ENCODE peak calls at places on chromosomes 16 and 17, in nine cellular contexts. One of them, this sample, is unnamed.

GRCh38 chr17:76232342-76232741 is 8.0 kb downstream of the RNF157 start:
- DNase-seq in GM13976: no peak
- DNase-seq in adrenal gland: no peak
- DNase-seq in GM12878: no peak
- DNase-seq in RKO: peak; percentile 56
- DNase-seq in heart right ventricle: no peak
- DNase-seq in psoas muscle: no peak
- DNase-seq in amniotic stem cell: no peak
- DNase-seq in mammary epithelial cell: peak; percentile 27
- DNase-seq in this sample: peak; percentile 58

GRCh38 chr17:71188811-71189492 is 931.9 kb upstream of the SOX9 start:
- DNase-seq in RKO: peak; percentile 19
- DNase-seq in amniotic stem cell: no peak
- DNase-seq in mammary epithelial cell: peak; percentile 90
- DNase-seq in psoas muscle: no peak
- DNase-seq in GM13976: no peak
- DNase-seq in GM12878: no peak
- DNase-seq in heart right ventricle: no peak
- DNase-seq in adrenal gland: no peak
- DNase-seq in this sample: peak; percentile 46

GRCh38 chr16:71540-72341 is 690 bp downstream of the RHBDF1 start:
- DNase-seq in RKO: peak; percentile 85
- DNase-seq in amniotic stem cell: peak; percentile 62
- DNase-seq in adrenal gland: peak; percentile 59
- DNase-seq in psoas muscle: peak; percentile 81
- DNase-seq in GM13976: no peak
- DNase-seq in mammary epithelial cell: peak; percentile 90
- DNase-seq in GM12878: no peak
- DNase-seq in heart right ventricle: peak; percentile 62
- DNase-seq in this sample: peak; percentile 47

GRCh38 chr17:1511756-1512321 is 4.6 kb downstream of the INPP5K start:
- DNase-seq in amniotic stem cell: no peak
- DNase-seq in adrenal gland: no peak
- DNase-seq in psoas muscle: no peak
- DNase-seq in heart right ventricle: no peak
- DNase-seq in mammary epithelial cell: peak; percentile 54
- DNase-seq in GM12878: no peak
- DNase-seq in GM13976: no peak
- DNase-seq in RKO: no peak
- DNase-seq in this sample: peak; percentile 82

GRCh38 chr16:47888142-47888541 is 267.7 kb downstream of the ABCC12 start:
- DNase-seq in psoas muscle: no peak
- DNase-seq in heart right ventricle: no peak
- DNase-seq in RKO: peak; percentile 2
- DNase-seq in amniotic stem cell: peak; percentile 19
- DNase-seq in GM12878: no peak
- DNase-seq in GM13976: no peak
- DNase-seq in mammary epithelial cell: peak; percentile 40
- DNase-seq in adrenal gland: no peak
- DNase-seq in this sample: peak; percentile 34

GRCh38 chr16:35734728-35735402 is 2275.5 kb downstream of the TP53TG3F start:
- DNase-seq in adrenal gland: no peak
- DNase-seq in amniotic stem cell: no peak
- DNase-seq in heart right ventricle: no peak
- DNase-seq in RKO: no peak
- DNase-seq in psoas muscle: no peak
- DNase-seq in mammary epithelial cell: no peak
- DNase-seq in GM13976: peak; percentile 14
- DNase-seq in GM12878: no peak
- DNase-seq in this sample: no peak

GRCh38 chr16:89576173-89577054 is 856 bp downstream of the CPNE7 start:
- DNase-seq in mammary epithelial cell: no peak
- DNase-seq in psoas muscle: peak; percentile 10
- DNase-seq in RKO: no peak
- DNase-seq in GM13976: no peak
- DNase-seq in adrenal gland: no peak
- DNase-seq in heart right ventricle: no peak
- DNase-seq in GM12878: no peak
- DNase-seq in amniotic stem cell: no peak
- DNase-seq in this sample: no peak

GRCh38 chr16:71344315-71344905 is 14.1 kb upstream of the CALB2 start:
- DNase-seq in heart right ventricle: no peak
- DNase-seq in GM13976: no peak
- DNase-seq in RKO: no peak
- DNase-seq in adrenal gland: no peak
- DNase-seq in GM12878: no peak
- DNase-seq in amniotic stem cell: no peak
- DNase-seq in psoas muscle: no peak
- DNase-seq in mammary epithelial cell: peak; percentile 51
- DNase-seq in this sample: no peak

GRCh38 chr16:76705883-76706282 is 428.7 kb downstream of the CNTNAP4 start:
- DNase-seq in GM12878: no peak
- DNase-seq in adrenal gland: no peak
- DNase-seq in mammary epithelial cell: no peak
- DNase-seq in psoas muscle: no peak
- DNase-seq in amniotic stem cell: no peak
- DNase-seq in RKO: no peak
- DNase-seq in GM13976: no peak
- DNase-seq in heart right ventricle: no peak
- DNase-seq in this sample: no peak

GRCh38 chr17:39765159-39765558 is 27.4 kb downstream of the GRB7 start:
- DNase-seq in GM12878: no peak
- DNase-seq in adrenal gland: no peak
- DNase-seq in RKO: no peak
- DNase-seq in psoas muscle: no peak
- DNase-seq in heart right ventricle: no peak
- DNase-seq in mammary epithelial cell: no peak
- DNase-seq in GM13976: no peak
- DNase-seq in amniotic stem cell: no peak
- DNase-seq in this sample: no peak

GRCh38 chr17:72297326-72298115 is 176.7 kb downstream of the SOX9 start:
- DNase-seq in GM13976: no peak
- DNase-seq in mammary epithelial cell: peak; percentile 68
- DNase-seq in heart right ventricle: peak; percentile 17
- DNase-seq in GM12878: no peak
- DNase-seq in adrenal gland: no peak
- DNase-seq in psoas muscle: peak; percentile 46
- DNase-seq in RKO: peak; percentile 21
- DNase-seq in amniotic stem cell: no peak
- DNase-seq in this sample: peak; percentile 91

GRCh38 chr17:57747221-57748017 is 2.3 kb upstream of the CCDC182 start:
- DNase-seq in amniotic stem cell: peak; percentile 27
- DNase-seq in psoas muscle: no peak
- DNase-seq in heart right ventricle: no peak
- DNase-seq in GM13976: peak; percentile 71
- DNase-seq in GM12878: no peak
- DNase-seq in RKO: peak; percentile 71
- DNase-seq in adrenal gland: peak; percentile 61
- DNase-seq in mammary epithelial cell: peak; percentile 40
- DNase-seq in this sample: peak; percentile 68

GRCh38 chr16:88345943-88346560 is 36.7 kb upstream of the ZNF469 start:
- DNase-seq in GM12878: no peak
- DNase-seq in psoas muscle: no peak
- DNase-seq in RKO: no peak
- DNase-seq in adrenal gland: no peak
- DNase-seq in heart right ventricle: no peak
- DNase-seq in GM13976: no peak
- DNase-seq in amniotic stem cell: no peak
- DNase-seq in mammary epithelial cell: no peak
- DNase-seq in this sample: no peak

GRCh38 chr17:37513711-37514110 is 24.0 kb downstream of the DUSP14 start:
- DNase-seq in mammary epithelial cell: peak; percentile 19
- DNase-seq in heart right ventricle: no peak
- DNase-seq in psoas muscle: no peak
- DNase-seq in adrenal gland: no peak
- DNase-seq in amniotic stem cell: no peak
- DNase-seq in GM13976: no peak
- DNase-seq in GM12878: no peak
- DNase-seq in RKO: no peak
- DNase-seq in this sample: no peak

GRCh38 chr16:80060470-80060869 is 459.9 kb upstream of the MAF start:
- DNase-seq in GM12878: no peak
- DNase-seq in heart right ventricle: no peak
- DNase-seq in psoas muscle: no peak
- DNase-seq in RKO: no peak
- DNase-seq in GM13976: no peak
- DNase-seq in mammary epithelial cell: no peak
- DNase-seq in amniotic stem cell: no peak
- DNase-seq in adrenal gland: no peak
- DNase-seq in this sample: no peak

GRCh38 chr17:79650283-79650682 is 39.4 kb upstream of the RBFOX3 start:
- DNase-seq in GM12878: no peak
- DNase-seq in heart right ventricle: no peak
- DNase-seq in psoas muscle: no peak
- DNase-seq in GM13976: no peak
- DNase-seq in RKO: no peak
- DNase-seq in amniotic stem cell: no peak
- DNase-seq in adrenal gland: no peak
- DNase-seq in mammary epithelial cell: no peak
- DNase-seq in this sample: no peak

GRCh38 chr17:7496470-7497227 is 12.5 kb downstream of the POLR2A start:
- DNase-seq in mammary epithelial cell: no peak
- DNase-seq in GM12878: no peak
- DNase-seq in psoas muscle: no peak
- DNase-seq in RKO: no peak
- DNase-seq in GM13976: no peak
- DNase-seq in amniotic stem cell: no peak
- DNase-seq in adrenal gland: no peak
- DNase-seq in heart right ventricle: no peak
- DNase-seq in this sample: no peak

GRCh38 chr17:76385892-76386786 is 1.7 kb downstream of the SPHK1 start:
- DNase-seq in GM13976: peak; percentile 95
- DNase-seq in adrenal gland: peak; percentile 87
- DNase-seq in psoas muscle: peak; percentile 87
- DNase-seq in RKO: peak; percentile 89
- DNase-seq in amniotic stem cell: peak; percentile 54
- DNase-seq in heart right ventricle: peak; percentile 83
- DNase-seq in GM12878: no peak
- DNase-seq in mammary epithelial cell: peak; percentile 74
- DNase-seq in this sample: peak; percentile 84

GRCh38 chr16:87380875-87381274 is 2.7 kb downstream of the FBXO31 start:
- DNase-seq in psoas muscle: no peak
- DNase-seq in GM12878: peak; percentile 19
- DNase-seq in GM13976: no peak
- DNase-seq in RKO: no peak
- DNase-seq in adrenal gland: no peak
- DNase-seq in amniotic stem cell: no peak
- DNase-seq in heart right ventricle: no peak
- DNase-seq in mammary epithelial cell: no peak
- DNase-seq in this sample: no peak

This sample was measured in MCF 10A.